ENCODE peak calls at places on chromosomes 2 and 18, in six cellular contexts. One of them, this sample, is unnamed.

GRCh38 chr2:63788070-63788469 is 53.6 kb upstream of the UGP2 start:
- DNase-seq in NCI-H1105: no peak
- DNase-seq in SW480: no peak
- DNase-seq in memory B cell: no peak
- DNase-seq in GM04504: peak; percentile 32
- DNase-seq in IMR-90: peak; percentile 83
- DNase-seq in this sample: no peak

GRCh38 chr18:58591286-58591685 is 37.6 kb downstream of the ALPK2 start:
- DNase-seq in NCI-H1105: no peak
- DNase-seq in SW480: no peak
- DNase-seq in memory B cell: no peak
- DNase-seq in GM04504: no peak
- DNase-seq in IMR-90: no peak
- DNase-seq in this sample: no peak

GRCh38 chr2:213451542-213452256 is 167.4 kb downstream of the SPAG16 start:
- DNase-seq in NCI-H1105: no peak
- DNase-seq in SW480: no peak
- DNase-seq in memory B cell: no peak
- DNase-seq in GM04504: no peak
- DNase-seq in IMR-90: no peak
- DNase-seq in this sample: peak; percentile 8

GRCh38 chr18:50967714-50968661 is at the start of gene ELAC1:
- DNase-seq in NCI-H1105: peak; percentile 78
- DNase-seq in SW480: peak; percentile 57
- DNase-seq in memory B cell: peak; percentile 66
- DNase-seq in GM04504: peak; percentile 68
- DNase-seq in IMR-90: peak; percentile 76
- DNase-seq in this sample: peak; percentile 95

GRCh38 chr2:120702061-120702460 is 33.6 kb upstream of the GLI2 start:
- DNase-seq in NCI-H1105: no peak
- DNase-seq in SW480: no peak
- DNase-seq in memory B cell: no peak
- DNase-seq in GM04504: no peak
- DNase-seq in IMR-90: no peak
- DNase-seq in this sample: no peak

GRCh38 chr18:57040175-57040574 is 106.7 kb upstream of the BOD1L2 start:
- DNase-seq in NCI-H1105: no peak
- DNase-seq in SW480: no peak
- DNase-seq in memory B cell: no peak
- DNase-seq in GM04504: no peak
- DNase-seq in IMR-90: no peak
- DNase-seq in this sample: no peak

GRCh38 chr2:159064446-159065301 is 96.2 kb downstream of the TANC1 start:
- DNase-seq in NCI-H1105: no peak
- DNase-seq in SW480: peak; percentile 64
- DNase-seq in memory B cell: no peak
- DNase-seq in GM04504: no peak
- DNase-seq in IMR-90: peak; percentile 58
- DNase-seq in this sample: peak; percentile 26

GRCh38 chr2:240972636-240973521 is 25.5 kb upstream of the SNED1 start:
- DNase-seq in NCI-H1105: peak; percentile 14
- DNase-seq in SW480: no peak
- DNase-seq in memory B cell: no peak
- DNase-seq in GM04504: peak; percentile 40
- DNase-seq in IMR-90: no peak
- DNase-seq in this sample: peak; percentile 10

GRCh38 chr2:118557016-118557415 is 290.4 kb downstream of the EN1 start:
- DNase-seq in NCI-H1105: no peak
- DNase-seq in SW480: no peak
- DNase-seq in memory B cell: no peak
- DNase-seq in GM04504: no peak
- DNase-seq in IMR-90: no peak
- DNase-seq in this sample: no peak

GRCh38 chr18:27061488-27062095 is 123.5 kb downstream of the CHST9 start:
- DNase-seq in NCI-H1105: no peak
- DNase-seq in SW480: no peak
- DNase-seq in memory B cell: no peak
- DNase-seq in GM04504: no peak
- DNase-seq in IMR-90: no peak
- DNase-seq in this sample: no peak

GRCh38 chr18:42268793-42269192 is 313.8 kb downstream of the PIK3C3 start:
- DNase-seq in NCI-H1105: no peak
- DNase-seq in SW480: no peak
- DNase-seq in memory B cell: no peak
- DNase-seq in GM04504: no peak
- DNase-seq in IMR-90: no peak
- DNase-seq in this sample: no peak

GRCh38 chr2:101396352-101396717 is 9.0 kb upstream of the CREG2 start:
- DNase-seq in NCI-H1105: no peak
- DNase-seq in SW480: peak; percentile 27
- DNase-seq in memory B cell: no peak
- DNase-seq in GM04504: peak; percentile 78
- DNase-seq in IMR-90: peak; percentile 97
- DNase-seq in this sample: no peak

GRCh38 chr2:189143930-189144329 is 35.6 kb downstream of the COL5A2 start:
- DNase-seq in NCI-H1105: no peak
- DNase-seq in SW480: no peak
- DNase-seq in memory B cell: no peak
- DNase-seq in GM04504: peak; percentile 81
- DNase-seq in IMR-90: peak; percentile 83
- DNase-seq in this sample: no peak

GRCh38 chr18:67728364-67728763 is 211.8 kb upstream of the DSEL start:
- DNase-seq in NCI-H1105: no peak
- DNase-seq in SW480: no peak
- DNase-seq in memory B cell: no peak
- DNase-seq in GM04504: no peak
- DNase-seq in IMR-90: no peak
- DNase-seq in this sample: no peak

GRCh38 chr2:45963816-45964215 is 312.3 kb downstream of the PRKCE start:
- DNase-seq in NCI-H1105: no peak
- DNase-seq in SW480: no peak
- DNase-seq in memory B cell: no peak
- DNase-seq in GM04504: no peak
- DNase-seq in IMR-90: no peak
- DNase-seq in this sample: no peak

This sample was measured in NCI-H146.